ENCODE peak calls at places on chromosomes 5 and 9, in eight cellular contexts. O is astrocyte of the spinal cord, P is fibroblast of lung, L is GM23338, X is A549, E is fibroblast of pulmonary artery, N is glutamatergic neuron, U is LNCaP clone FGC. A is an unnamed sample.

GRCh38 chr9:34559616-34560546 is 29.6 kb downstream of the CNTFR start:
- DNase-seq in O (no peak), P (peak), L (no peak), X (peak), E (peak), N (no peak), U (no peak), A (peak)

GRCh38 chr9:77455312-77455927 is 192.7 kb downstream of the GNA14 start:
- DNase-seq in O (no peak), P (no peak), L (peak), X (peak), E (peak), N (no peak), U (no peak), A (peak)

GRCh38 chr9:130770679-130771442 is 64.2 kb upstream of the ABL1 start:
- DNase-seq in O (peak), P (peak), L (peak), X (peak), E (peak), N (no peak), U (peak), A (peak)

GRCh38 chr5:33608476-33609026 is 167.8 kb downstream of the TARS1 start:
- DNase-seq in O (peak), P (peak), L (peak), X (no peak), E (no peak), N (no peak), U (peak), A (no peak)

GRCh38 chr5:145681686-145682085 is 153.5 kb downstream of the PRELID2 start:
- DNase-seq in O (peak), P (peak), L (peak), X (peak), E (peak), N (peak), U (peak), A (peak)

GRCh38 chr9:130303613-130304055 is 38.1 kb downstream of the HMCN2 start:
- DNase-seq in O (no peak), P (no peak), L (no peak), X (no peak), E (no peak), N (no peak), U (no peak), A (no peak)

GRCh38 chr5:116058346-116058936 is 26.2 kb downstream of the ARL14EPL start:
- DNase-seq in O (no peak), P (no peak), L (no peak), X (no peak), E (no peak), N (no peak), U (no peak), A (no peak)

GRCh38 chr5:375921-376871 is 54.7 kb downstream of the AHRR start:
- DNase-seq in O (no peak), P (no peak), L (no peak), X (no peak), E (no peak), N (peak), U (no peak), A (no peak)

GRCh38 chr9:112241491-112241890 is 66.4 kb upstream of the SUSD1 start:
- DNase-seq in O (no peak), P (no peak), L (no peak), X (no peak), E (peak), N (no peak), U (no peak), A (peak)

GRCh38 chr9:69932901-69933300 is 110.7 kb upstream of the MAMDC2 start:
- DNase-seq in O (no peak), P (no peak), L (peak), X (peak), E (peak), N (no peak), U (no peak), A (peak)
- TF ChIP-seq CTCF in O (peak), P (no peak), L (peak), X (peak), E (peak), N (no peak), U (peak), A (peak)

GRCh38 chr9:122159925-122160246 is 178 bp downstream of the MORN5 start:
- DNase-seq in O (no peak), P (no peak), L (no peak), X (no peak), E (no peak), N (no peak), U (no peak), A (no peak)

GRCh38 chr9:122158202-122158601 is 1.4 kb downstream of the NDUFA8 start:
- DNase-seq in O (peak), P (peak), L (peak), X (peak), E (peak), N (peak), U (peak), A (peak)

GRCh38 chr9:122164286-122164685 is 4.6 kb downstream of the MORN5 start:
- DNase-seq in O (no peak), P (no peak), L (no peak), X (no peak), E (no peak), N (no peak), U (no peak), A (no peak)

GRCh38 chr9:122162415-122162814 is 2.7 kb downstream of the MORN5 start:
- DNase-seq in O (no peak), P (no peak), L (no peak), X (no peak), E (no peak), N (no peak), U (no peak), A (no peak)

GRCh38 chr9:122159026-122159924 is at the start of the genes MORN5 and NDUFA8:
- DNase-seq in O (peak), P (peak), L (peak), X (peak), E (peak), N (peak), U (peak), A (peak)
- TF ChIP-seq CTCF in O (no peak), P (no peak), L (no peak), X (no peak), E (no peak), N (no peak), U (peak), A (no peak)

GRCh38 chr9:6845881-6846280 is 88.1 kb downstream of the KDM4C start:
- DNase-seq in O (no peak), P (no peak), L (peak), X (peak), E (peak), N (no peak), U (no peak), A (peak)
- TF ChIP-seq CTCF in O (peak), P (peak), L (peak), X (peak), E (peak), N (no peak), U (peak), A (peak)

DNA sequence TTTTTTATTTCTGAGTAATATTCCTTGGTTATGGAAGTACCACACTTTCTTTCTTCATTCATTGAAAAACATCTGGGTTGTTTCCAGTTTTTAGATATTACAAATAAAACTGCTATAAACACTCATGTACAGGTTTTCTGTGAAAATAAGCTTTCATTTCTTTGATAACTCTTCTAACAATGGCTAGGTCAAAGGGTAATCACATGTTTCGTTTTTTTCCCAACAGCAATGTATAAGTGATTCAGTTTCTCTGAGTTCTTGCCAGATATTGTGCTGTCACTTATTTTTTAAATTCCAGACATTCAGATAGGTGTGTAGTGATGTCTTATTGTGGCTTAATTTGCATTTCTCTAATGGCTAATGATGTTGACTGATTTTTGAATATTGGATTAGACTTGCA is 16.7 kb upstream of the TNPO1 start:
- DNase-seq in O (no peak), P (no peak), L (no peak), X (no peak), E (peak), N (no peak), U (no peak), A (no peak)
- TF ChIP-seq CTCF in O (no peak), P (no peak), L (no peak), X (no peak), E (no peak), N (no peak), U (no peak), A (no peak)

DNA sequence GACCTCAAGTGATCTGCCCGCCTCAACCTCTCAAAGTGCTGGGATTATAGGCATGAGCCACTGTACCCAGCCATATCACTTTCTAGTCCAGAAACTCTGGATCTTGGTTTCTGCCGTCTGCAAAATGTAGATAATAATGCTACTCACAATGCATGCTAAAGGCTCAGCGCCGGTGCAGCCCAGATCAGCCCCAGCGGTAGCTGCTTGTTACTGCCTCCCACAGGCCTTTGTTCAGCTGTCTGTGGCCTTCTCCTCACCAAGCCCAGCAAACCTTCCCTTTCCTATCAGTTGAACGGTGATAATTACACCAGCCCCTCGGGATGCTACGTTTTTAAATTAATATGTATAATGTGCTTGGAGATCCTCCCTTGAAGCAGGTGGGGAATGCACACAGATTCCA is 26.2 kb upstream of the MSX2 start:
- DNase-seq in O (no peak), P (no peak), L (no peak), X (no peak), E (no peak), N (no peak), U (no peak), A (no peak)
- TF ChIP-seq CTCF in O (no peak), P (no peak), L (peak), X (no peak), E (no peak), N (no peak), U (no peak), A (no peak)

DNA sequence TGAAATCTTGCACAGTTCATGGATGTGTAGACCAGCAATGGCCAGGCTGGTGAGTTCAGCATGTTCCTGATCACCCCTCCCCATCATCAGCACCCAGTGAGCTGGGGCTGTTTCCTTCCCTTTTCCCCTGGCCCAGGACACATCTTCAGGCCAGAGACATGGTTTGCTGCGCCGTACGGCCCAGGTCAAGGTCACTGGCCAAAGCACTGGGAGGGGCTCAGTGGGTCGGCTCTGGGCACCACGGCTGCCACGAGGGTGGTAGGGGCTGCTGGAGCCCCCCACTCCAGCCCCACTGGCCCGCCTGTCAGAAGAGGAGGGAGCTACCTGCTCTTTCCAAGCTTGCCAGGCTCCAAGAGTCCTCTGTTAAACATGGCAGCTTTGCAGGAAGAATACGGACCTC is 55.9 kb downstream of the SEMA4D start:
- DNase-seq in O (no peak), P (no peak), L (no peak), X (no peak), E (no peak), N (no peak), U (no peak), A (no peak)
- TF ChIP-seq CTCF in O (no peak), P (no peak), L (no peak), X (no peak), E (no peak), N (no peak), U (no peak), A (no peak)

GRCh38 chr9:5442400-5443011 is 4.8 kb upstream of the PLGRKT start:
- DNase-seq in O (peak), P (peak), L (peak), X (peak), E (peak), N (no peak), U (peak), A (peak)
- TF ChIP-seq CTCF in O (peak), P (peak), L (peak), X (peak), E (peak), N (peak), U (peak), A (peak)